ENCODE peak calls at places on chromosomes 4 and X, in five cellular contexts. One of them, this sample, is unnamed. For H3K9me3, the result is how much of the 10 kb centered on the place peaks cover.

GRCh38 chrX:108696690-108697089 is 39.7 kb downstream of the IRS4 start:
- DNase-seq in aorta: no peak
- DNase-seq in suprapubic skin: no peak
- DNase-seq in GM12878: no peak
- DNase-seq in kidney: no peak
- DNase-seq in this sample: no peak

GRCh38 chr4:182089326-182089725 is 153.9 kb upstream of the TENM3 start:
- DNase-seq in aorta: no peak
- DNase-seq in suprapubic skin: no peak
- DNase-seq in GM12878: no peak
- DNase-seq in kidney: no peak
- DNase-seq in this sample: no peak

GRCh38 chrX:110276778-110277177 is 41.1 kb downstream of the AMMECR1 start:
- DNase-seq in aorta: no peak
- DNase-seq in suprapubic skin: no peak
- DNase-seq in GM12878: peak
- DNase-seq in kidney: no peak
- DNase-seq in this sample: no peak

GRCh38 chr4:80221161-80221560 is 23.9 kb downstream of the PRDM8 start:
- DNase-seq in aorta: no peak
- DNase-seq in suprapubic skin: no peak
- DNase-seq in GM12878: no peak
- DNase-seq in kidney: no peak
- DNase-seq in this sample: no peak

GRCh38 chrX:35562395-35562794 is 235.7 kb upstream of the MAGEB16 start:
- DNase-seq in aorta: no peak
- DNase-seq in suprapubic skin: no peak
- DNase-seq in GM12878: no peak
- DNase-seq in kidney: no peak
- DNase-seq in this sample: no peak

GRCh38 chr4:47615385-47615784 is 130.3 kb downstream of the ATP10D start:
- DNase-seq in aorta: no peak
- DNase-seq in suprapubic skin: no peak
- DNase-seq in GM12878: no peak
- DNase-seq in kidney: no peak
- DNase-seq in this sample: no peak

GRCh38 chr4:158490629-158491028 is 31.1 kb upstream of the RXFP1 start:
- DNase-seq in aorta: no peak
- DNase-seq in suprapubic skin: no peak
- DNase-seq in GM12878: no peak
- DNase-seq in kidney: no peak
- DNase-seq in this sample: no peak

GRCh38 chr4:98626350-98626749 is 32.1 kb downstream of the TSPAN5 start:
- DNase-seq in aorta: peak
- DNase-seq in suprapubic skin: no peak
- DNase-seq in GM12878: no peak
- DNase-seq in kidney: no peak
- DNase-seq in this sample: peak

GRCh38 chr4:87720094-87720691 is 70.1 kb downstream of the DMP1 start:
- DNase-seq in aorta: no peak
- DNase-seq in suprapubic skin: no peak
- DNase-seq in GM12878: no peak
- DNase-seq in kidney: no peak
- DNase-seq in this sample: no peak

GRCh38 chrX:139826065-139827044 is 106.5 kb downstream of the ATP11C start:
- DNase-seq in aorta: no peak
- DNase-seq in suprapubic skin: no peak
- DNase-seq in GM12878: no peak
- DNase-seq in kidney: no peak
- DNase-seq in this sample: no peak

GRCh38 chr4:151098191-151098590 is 1.2 kb upstream of the RPS3A start:
- DNase-seq in aorta: no peak
- DNase-seq in suprapubic skin: no peak
- DNase-seq in GM12878: no peak
- DNase-seq in kidney: no peak
- DNase-seq in this sample: no peak

GRCh38 chr4:111562811-111563210 is 582.4 kb upstream of the FAM241A start:
- DNase-seq in aorta: no peak
- DNase-seq in suprapubic skin: no peak
- DNase-seq in GM12878: no peak
- DNase-seq in kidney: no peak
- DNase-seq in this sample: no peak

GRCh38 chr4:152079543-152080293 is 318.9 kb upstream of the GATB start:
- DNase-seq in aorta: no peak
- DNase-seq in suprapubic skin: no peak
- DNase-seq in GM12878: no peak
- DNase-seq in kidney: no peak
- DNase-seq in this sample: no peak

GRCh38 chr4:24032371-24032989 is 142.6 kb upstream of the PPARGC1A start:
- DNase-seq in aorta: no peak
- DNase-seq in suprapubic skin: no peak
- DNase-seq in GM12878: no peak
- DNase-seq in kidney: no peak
- DNase-seq in this sample: no peak

GRCh38 chr4:80592950-80593349 is 257.4 kb downstream of the CFAP299 start:
- DNase-seq in aorta: no peak
- DNase-seq in suprapubic skin: no peak
- DNase-seq in GM12878: no peak
- DNase-seq in kidney: no peak
- DNase-seq in this sample: no peak

GRCh38 chr4:164221631-164222030 is 532.3 kb upstream of the SMIM31 start:
- DNase-seq in aorta: no peak
- DNase-seq in suprapubic skin: no peak
- DNase-seq in GM12878: no peak
- DNase-seq in kidney: no peak
- DNase-seq in this sample: no peak

GRCh38 chr4:4694296-4694772 is 152.5 kb upstream of the STX18 start:
- DNase-seq in aorta: no peak
- DNase-seq in suprapubic skin: no peak
- DNase-seq in GM12878: no peak
- DNase-seq in kidney: peak
- DNase-seq in this sample: no peak

GRCh38 chr4:122541996-122542395 is 78.9 kb downstream of the IL21 start:
- DNase-seq in aorta: no peak
- DNase-seq in suprapubic skin: no peak
- DNase-seq in GM12878: no peak
- DNase-seq in kidney: no peak
- DNase-seq in this sample: no peak

GRCh38 chr4:142648378-142648777 is 197.7 kb downstream of the INPP4B start:
- DNase-seq in aorta: no peak
- DNase-seq in suprapubic skin: no peak
- DNase-seq in GM12878: no peak
- DNase-seq in kidney: no peak
- DNase-seq in this sample: no peak
- H3K9me3 ChIP-seq in aorta: under half
- H3K9me3 ChIP-seq in suprapubic skin: under half
- H3K9me3 ChIP-seq in GM12878: under half
- H3K9me3 ChIP-seq in kidney: under half
- H3K9me3 ChIP-seq in this sample: under half

GRCh38 chr4:8781641-8782040 is 90.0 kb downstream of the HMX1 start:
- DNase-seq in aorta: no peak
- DNase-seq in suprapubic skin: no peak
- DNase-seq in GM12878: no peak
- DNase-seq in kidney: no peak
- DNase-seq in this sample: no peak
- H3K9me3 ChIP-seq in aorta: under half
- H3K9me3 ChIP-seq in suprapubic skin: under half
- H3K9me3 ChIP-seq in GM12878: under half
- H3K9me3 ChIP-seq in kidney: under half
- H3K9me3 ChIP-seq in this sample: under half

GRCh38 chrX:151741606-151742005 is 7.1 kb downstream of the CNGA2 start:
- DNase-seq in aorta: no peak
- DNase-seq in suprapubic skin: no peak
- DNase-seq in GM12878: no peak
- DNase-seq in kidney: no peak
- DNase-seq in this sample: no peak
- H3K9me3 ChIP-seq in aorta: under half
- H3K9me3 ChIP-seq in suprapubic skin: under half
- H3K9me3 ChIP-seq in GM12878: under half
- H3K9me3 ChIP-seq in kidney: under half
- H3K9me3 ChIP-seq in this sample: under half

DNA sequence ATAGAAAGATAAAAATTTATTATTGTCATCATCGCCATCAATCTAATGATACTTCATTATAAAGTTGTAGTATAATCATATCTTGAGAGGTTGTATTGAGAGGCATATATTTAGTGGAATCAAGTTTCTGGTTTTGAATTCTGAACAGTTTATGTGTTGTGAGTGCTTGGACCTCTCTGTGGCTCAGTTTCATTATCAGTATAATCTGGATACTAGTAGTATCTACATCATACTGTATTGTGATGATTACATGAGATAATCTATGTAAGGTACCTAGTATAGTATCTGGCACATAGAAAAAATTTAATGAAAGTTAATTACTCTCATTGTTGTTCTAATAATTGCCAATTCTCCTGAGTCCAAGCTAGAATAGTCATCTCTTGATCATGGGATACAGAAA is 161.2 kb upstream of the UBQLN2 start:
- DNase-seq in aorta: no peak
- DNase-seq in suprapubic skin: no peak
- DNase-seq in GM12878: no peak
- DNase-seq in kidney: no peak
- DNase-seq in this sample: no peak
- H3K9me3 ChIP-seq in aorta: under half
- H3K9me3 ChIP-seq in suprapubic skin: under half
- H3K9me3 ChIP-seq in GM12878: under half
- H3K9me3 ChIP-seq in kidney: under half
- H3K9me3 ChIP-seq in this sample: under half

DNA sequence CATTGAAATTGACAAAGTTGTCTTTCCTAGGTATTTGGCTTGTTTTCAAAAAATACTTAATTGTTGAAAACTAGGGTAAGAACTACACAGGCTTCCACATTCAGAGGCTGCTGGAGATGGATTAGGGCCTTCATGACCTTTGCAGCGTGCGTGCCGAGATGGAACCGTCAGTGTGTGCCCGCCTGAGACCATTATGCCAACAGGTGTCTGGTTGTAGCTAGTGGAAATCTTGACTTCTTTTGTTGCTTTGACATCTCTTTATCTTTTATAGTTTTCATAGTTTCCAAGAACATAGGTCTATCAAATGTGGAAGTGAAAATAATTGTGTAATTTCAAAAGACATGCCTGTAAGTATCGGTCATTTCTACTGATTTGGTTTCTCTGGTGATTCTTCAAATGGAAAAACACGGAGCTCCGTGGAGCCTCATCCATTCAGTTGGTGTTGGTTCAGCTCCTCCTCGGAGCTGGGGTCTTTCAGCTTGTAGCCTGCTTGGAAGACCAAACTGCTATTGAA is 38.9 kb upstream of the CLCN4 start:
- DNase-seq in aorta: no peak
- DNase-seq in suprapubic skin: no peak
- DNase-seq in GM12878: no peak
- DNase-seq in kidney: no peak
- DNase-seq in this sample: no peak
- H3K9me3 ChIP-seq in aorta: under half
- H3K9me3 ChIP-seq in suprapubic skin: under half
- H3K9me3 ChIP-seq in GM12878: under half
- H3K9me3 ChIP-seq in kidney: under half
- H3K9me3 ChIP-seq in this sample: under half

GRCh38 chr4:183657564-183657963 is 1.4 kb downstream of the RWDD4 start:
- DNase-seq in aorta: no peak
- DNase-seq in suprapubic skin: no peak
- DNase-seq in GM12878: no peak
- DNase-seq in kidney: no peak
- DNase-seq in this sample: no peak

GRCh38 chr4:183659919-183660318 is 826 bp downstream of the TRAPPC11 start:
- DNase-seq in aorta: no peak
- DNase-seq in suprapubic skin: no peak
- DNase-seq in GM12878: no peak
- DNase-seq in kidney: no peak
- DNase-seq in this sample: no peak

GRCh38 chr4:183658362-183659028 is 490 bp downstream of the RWDD4 start:
- DNase-seq in aorta: peak
- DNase-seq in suprapubic skin: peak
- DNase-seq in GM12878: no peak
- DNase-seq in kidney: peak
- DNase-seq in this sample: no peak

DNA sequence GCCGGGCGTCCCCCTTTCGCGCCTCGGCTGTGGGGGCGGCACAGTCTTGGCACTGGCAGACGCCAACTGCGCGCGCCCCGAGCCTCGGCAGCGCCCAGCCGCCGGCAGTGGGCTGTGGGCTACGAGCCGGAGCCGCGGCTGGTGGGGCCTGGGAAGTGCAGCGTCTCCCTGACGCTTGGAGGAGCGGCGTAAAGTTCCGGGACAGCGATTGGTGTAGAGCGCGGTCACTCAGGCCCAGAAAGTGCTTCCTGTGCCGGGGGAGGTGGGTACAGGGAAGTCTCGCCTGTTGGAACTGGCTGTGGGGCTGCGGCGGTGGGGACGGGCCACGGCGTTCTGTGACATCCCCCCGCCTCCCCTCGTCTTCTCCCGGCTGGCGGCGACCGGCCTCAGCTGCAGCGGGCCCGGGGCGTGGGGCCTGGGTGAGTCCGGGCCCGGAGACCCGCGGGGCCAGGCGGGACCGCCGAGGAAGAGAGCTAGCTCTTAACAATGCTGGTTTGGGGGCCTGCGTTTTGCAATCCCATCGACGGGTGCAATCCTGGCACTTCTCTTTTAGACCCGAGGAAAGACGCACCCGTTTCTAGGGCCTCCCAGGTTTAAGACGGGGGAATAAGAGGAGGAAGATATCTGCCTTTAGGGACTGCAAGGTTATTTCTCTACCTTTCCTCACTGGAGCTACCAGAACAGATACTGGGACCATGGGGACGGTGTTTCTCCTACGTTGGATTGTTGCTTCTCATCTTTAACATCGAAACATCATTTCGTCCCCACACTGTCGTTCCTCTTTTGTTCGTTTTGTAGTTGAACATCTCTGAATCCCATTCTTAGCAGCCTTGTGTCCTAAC is at the start of the genes RWDD4 and TRAPPC11:
- DNase-seq in aorta: peak
- DNase-seq in suprapubic skin: peak
- DNase-seq in GM12878: peak
- DNase-seq in kidney: peak
- DNase-seq in this sample: peak
- H3K9me3 ChIP-seq in aorta: under half
- H3K9me3 ChIP-seq in suprapubic skin: under half
- H3K9me3 ChIP-seq in GM12878: under half
- H3K9me3 ChIP-seq in kidney: under half
- H3K9me3 ChIP-seq in this sample: under half

GRCh38 chrX:155225774-155226173 is 9.5 kb downstream of the VBP1 start:
- DNase-seq in aorta: no peak
- DNase-seq in suprapubic skin: no peak
- DNase-seq in GM12878: no peak
- DNase-seq in kidney: no peak
- DNase-seq in this sample: no peak
- H3K9me3 ChIP-seq in aorta: under half
- H3K9me3 ChIP-seq in suprapubic skin: under half
- H3K9me3 ChIP-seq in GM12878: under half
- H3K9me3 ChIP-seq in kidney: under half
- H3K9me3 ChIP-seq in this sample: under half